ENCODE peak calls at places on chromosomes 3 and 15, in ten cellular contexts. L, F, W, A, P, K, O, Z, T and I are unnamed samples.

GRCh38 chr3:8486945-8487344 is 14.7 kb upstream of the LMCD1 start:
- DNase-seq in L (no peak), F (no peak), W (no peak), A (no peak), P (no peak), K (no peak), O (no peak), Z (no peak), T (no peak), I (no peak)

GRCh38 chr3:147680820-147681488 is 271.8 kb downstream of the ZIC1 start:
- DNase-seq in L (peak; percentile 0), F (no peak), W (peak; percentile 2), A (no peak), P (no peak), K (no peak), O (no peak), Z (peak; percentile 82), T (no peak), I (no peak)

GRCh38 chr3:9169326-9169725 is 80.1 kb downstream of the SRGAP3 start:
- DNase-seq in L (no peak), F (no peak), W (no peak), A (no peak), P (no peak), K (no peak), O (no peak), Z (no peak), T (no peak), I (no peak)

GRCh38 chr3:46368569-46368968 is 2.2 kb upstream of the CCR5 start:
- DNase-seq in L (no peak), F (no peak), W (peak; percentile 46), A (peak; percentile 47), P (peak; percentile 77), K (no peak), O (peak; percentile 62), Z (peak; percentile 81), T (no peak), I (peak; percentile 60)

GRCh38 chr3:188926741-188927650 is 244.8 kb upstream of the TPRG1 start:
- DNase-seq in L (peak; percentile 8), F (no peak), W (no peak), A (no peak), P (no peak), K (no peak), O (no peak), Z (no peak), T (no peak), I (no peak)

GRCh38 chr3:55000546-55000945 is 72.7 kb upstream of the LRTM1 start:
- DNase-seq in L (peak; percentile 93), F (peak; percentile 77), W (no peak), A (no peak), P (peak; percentile 98), K (no peak), O (no peak), Z (no peak), T (no peak), I (no peak)

GRCh38 chr3:4251412-4251811 is 51.8 kb upstream of the SETMAR start:
- DNase-seq in L (no peak), F (no peak), W (no peak), A (no peak), P (no peak), K (no peak), O (no peak), Z (no peak), T (no peak), I (no peak)

GRCh38 chr15:87287156-87287555 is 969.4 kb downstream of the NTRK3 start:
- DNase-seq in L (peak; percentile 0), F (peak; percentile 7), W (no peak), A (no peak), P (peak; percentile 99), K (no peak), O (no peak), Z (no peak), T (no peak), I (no peak)

GRCh38 chr15:60735559-60736047 is 256.7 kb upstream of the ICE2 start:
- DNase-seq in L (no peak), F (no peak), W (no peak), A (no peak), P (no peak), K (no peak), O (no peak), Z (no peak), T (no peak), I (no peak)

GRCh38 chr3:18046131-18046530 is 303.7 kb upstream of the TBC1D5 start:
- DNase-seq in L (no peak), F (no peak), W (no peak), A (no peak), P (no peak), K (no peak), O (no peak), Z (no peak), T (no peak), I (no peak)

GRCh38 chr3:16050641-16051467 is 123.6 kb upstream of the GALNT15 start:
- DNase-seq in L (no peak), F (no peak), W (no peak), A (no peak), P (no peak), K (no peak), O (no peak), Z (no peak), T (no peak), I (no peak)

GRCh38 chr3:170690133-170690981 is 104.5 kb upstream of the SLC7A14 start:
- DNase-seq in L (peak; percentile 52), F (no peak), W (peak; percentile 76), A (peak; percentile 8), P (peak; percentile 49), K (peak; percentile 55), O (peak; percentile 24), Z (no peak), T (peak; percentile 34), I (peak; percentile 59)

GRCh38 chr3:140276698-140277097 is 341.7 kb downstream of the CLSTN2 start:
- DNase-seq in L (peak; percentile 1), F (no peak), W (no peak), A (no peak), P (peak; percentile 38), K (no peak), O (no peak), Z (no peak), T (no peak), I (no peak)

GRCh38 chr3:63193647-63194046 is 84.5 kb upstream of the SYNPR start:
- DNase-seq in L (no peak), F (no peak), W (no peak), A (no peak), P (peak; percentile 35), K (no peak), O (no peak), Z (no peak), T (no peak), I (no peak)

GRCh38 chr15:45641374-45641778 is 6.5 kb downstream of the SQOR start:
- DNase-seq in L (peak; percentile 96), F (peak; percentile 90), W (no peak), A (no peak), P (peak; percentile 73), K (no peak), O (no peak), Z (no peak), T (no peak), I (no peak)

GRCh38 chr15:99452728-99453643 is 112.8 kb upstream of the MEF2A start:
- DNase-seq in L (peak; percentile 18), F (no peak), W (peak; percentile 31), A (no peak), P (no peak), K (no peak), O (no peak), Z (peak; percentile 93), T (no peak), I (no peak)